ENCODE peak calls at places on chromosomes 16 and 17, in nine cellular contexts. E, N, T, I, F, O, M, C and P are unnamed samples.

GRCh38 chr17:28447396-28447760 is 26.1 kb upstream of the SLC13A2 start:
- DNase-seq in E (no peak), N (no peak), T (no peak), I (no peak), F (no peak), O (no peak), M (no peak), C (no peak), P (no peak)

GRCh38 chr17:50476545-50477315 is 1.9 kb upstream of the RSAD1 start:
- DNase-seq in E (no peak), N (no peak), T (no peak), I (peak), F (no peak), O (peak), M (no peak), C (no peak), P (no peak)

GRCh38 chr17:56979091-56979480 is 1.2 kb downstream of the SCPEP1 start:
- DNase-seq in E (no peak), N (no peak), T (no peak), I (no peak), F (no peak), O (no peak), M (no peak), C (no peak), P (no peak)

GRCh38 chr16:7602424-7602935 is 269.8 kb downstream of the RBFOX1 start:
- DNase-seq in E (no peak), N (no peak), T (no peak), I (no peak), F (no peak), O (no peak), M (no peak), C (no peak), P (no peak)

GRCh38 chr17:80964859-80965580 is 26.6 kb upstream of the CHMP6 start:
- DNase-seq in E (peak), N (no peak), T (no peak), I (no peak), F (no peak), O (no peak), M (no peak), C (no peak), P (no peak)

GRCh38 chr17:40121191-40121885 is 433 bp upstream of the MSL1 start:
- DNase-seq in E (no peak), N (no peak), T (peak), I (peak), F (no peak), O (peak), M (peak), C (no peak), P (no peak)

GRCh38 chr17:7445011-7445927 is at the start of gene CHRNB1:
- DNase-seq in E (peak), N (peak), T (peak), I (peak), F (no peak), O (peak), M (peak), C (no peak), P (no peak)

GRCh38 chr17:76657505-76658386 is 14.2 kb upstream of the ST6GALNAC1 start:
- DNase-seq in E (no peak), N (no peak), T (no peak), I (peak), F (no peak), O (no peak), M (peak), C (no peak), P (no peak)

GRCh38 chr16:19506965-19507364 is 14.9 kb downstream of the GDE1 start:
- DNase-seq in E (no peak), N (no peak), T (no peak), I (no peak), F (no peak), O (no peak), M (no peak), C (no peak), P (no peak)

GRCh38 chr17:69525920-69526841 is 111.7 kb downstream of the MAP2K6 start:
- DNase-seq in E (peak), N (peak), T (no peak), I (peak), F (no peak), O (no peak), M (peak), C (peak), P (peak)

GRCh38 chr16:49951568-49952195 is 73.3 kb upstream of the CNEP1R1 start:
- DNase-seq in E (no peak), N (no peak), T (no peak), I (no peak), F (no peak), O (no peak), M (no peak), C (no peak), P (no peak)

GRCh38 chr16:65415460-65415859 is 293.6 kb upstream of the CDH11 start:
- DNase-seq in E (no peak), N (no peak), T (no peak), I (no peak), F (no peak), O (no peak), M (no peak), C (no peak), P (peak)

GRCh38 chr16:84396537-84397008 is 28.2 kb downstream of the ATP2C2 start:
- DNase-seq in E (no peak), N (no peak), T (no peak), I (no peak), F (no peak), O (no peak), M (no peak), C (no peak), P (peak)